ENCODE peak calls at places on chromosomes 16 and 17, in six cellular contexts. Q is HCT116, Z is HepG2, O is NT2/D1, M is GM12878, N is H1. U is an unnamed sample.

GRCh38 chr17:78925234-78925633 is at the start of gene TIMP2:
- DNase-seq in Z (peak), Q (no peak), M (no peak), O (no peak), N (peak), U (peak)

GRCh38 chr16:2585651-2586081 is 47.8 kb downstream of the PDPK1 start:
- DNase-seq in Z (no peak), Q (no peak), O (no peak), M (no peak), N (no peak), U (no peak)

GRCh38 chr17:57588086-57588485 is 157.0 kb downstream of the CCDC182 start:
- DNase-seq in Q (no peak), N (peak), O (peak), Z (no peak), M (no peak), U (no peak)

GRCh38 chr17:74680941-74681340 is 31.8 kb downstream of the CD300LF start:
- DNase-seq in O (no peak), N (no peak), Q (no peak), Z (no peak), M (no peak), U (no peak)

GRCh38 chr17:64538508-64539120 is 31.8 kb downstream of the CEP95 start:
- DNase-seq in Z (no peak), M (no peak), O (no peak), N (no peak), Q (no peak), U (no peak)

GRCh38 chr17:75864448-75864871 is 9.3 kb upstream of the WBP2 start:
- DNase-seq in Q (no peak), O (no peak), M (peak), N (no peak), Z (no peak), U (peak)

GRCh38 chr17:82835766-82836512 is 3.9 kb downstream of the ZNF750 start:
- DNase-seq in Q (no peak), N (no peak), M (no peak), O (no peak), Z (no peak), U (no peak)

GRCh38 chr16:23064642-23065041 is 84.6 kb downstream of the USP31 start:
- DNase-seq in M (peak), N (no peak), Q (no peak), O (no peak), Z (no peak), U (no peak)

GRCh38 chr17:1454541-1454940 is 1.5 kb downstream of the CRK start:
- DNase-seq in N (no peak), M (no peak), Z (no peak), Q (no peak), O (no peak), U (no peak)

DNA sequence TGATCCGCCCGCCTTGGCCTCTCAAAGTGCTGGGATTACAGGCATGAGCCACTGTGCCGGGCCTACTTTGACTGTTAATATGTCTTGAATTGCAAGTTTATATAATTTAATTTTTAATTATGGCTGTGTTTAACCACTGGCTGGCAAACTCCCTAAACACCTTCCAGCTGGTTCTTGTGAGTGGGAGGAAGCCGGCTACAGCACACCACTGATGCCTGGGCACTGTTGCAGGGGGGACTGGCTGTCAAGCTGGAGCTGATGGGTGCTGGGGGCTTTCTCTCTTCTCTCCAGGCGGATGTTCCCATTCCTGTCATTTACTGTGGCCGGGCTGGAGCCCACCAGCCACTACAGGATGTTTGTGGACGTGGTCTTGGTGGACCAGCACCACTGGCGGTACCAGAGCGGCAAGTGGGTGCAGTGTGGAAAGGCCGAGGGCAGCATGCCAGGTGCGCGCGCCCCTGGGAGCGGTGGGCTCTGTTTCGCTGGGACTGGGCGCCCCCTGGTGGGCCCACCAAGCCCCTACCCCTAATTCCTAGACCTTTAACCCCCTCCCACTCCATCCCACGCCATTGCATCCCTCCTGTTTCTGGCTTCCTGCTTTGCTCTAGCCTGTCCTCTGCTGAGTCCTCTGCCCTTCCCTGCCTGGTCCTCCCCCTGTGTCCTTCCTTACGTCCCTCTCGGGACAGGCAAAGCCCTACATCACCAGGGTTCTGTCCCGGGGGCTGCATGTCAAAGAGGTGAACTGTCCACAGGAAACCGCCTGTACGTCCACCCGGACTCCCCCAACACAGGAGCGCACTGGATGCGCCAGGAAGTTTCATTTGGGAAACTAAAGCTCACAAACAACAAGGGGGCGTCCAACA is 9.5 kb downstream of the TBX21 start:
- DNase-seq in N (no peak), O (peak), Q (no peak), M (no peak), Z (peak), U (peak)
- TF ChIP-seq ZNF274 in N (no peak), O (no peak), Q (no peak), M (no peak), Z (no peak), U (no peak)

GRCh38 chr16:77789646-77790370 is 1.4 kb downstream of the VAT1L start:
- DNase-seq in Q (no peak), N (no peak), O (no peak), M (no peak), Z (no peak), U (no peak)

GRCh38 chr16:77787452-77787851 is 912 bp upstream of the VAT1L start:
- DNase-seq in N (no peak), Q (no peak), M (no peak), Z (no peak), O (no peak), U (no peak)

GRCh38 chr16:77789085-77789611 is 784 bp downstream of the VAT1L start:
- DNase-seq in N (no peak), Q (no peak), O (no peak), M (no peak), Z (no peak), U (no peak)

GRCh38 chr16:77786448-77786847 is 1.9 kb upstream of the VAT1L start:
- DNase-seq in M (no peak), O (no peak), Z (no peak), N (no peak), Q (no peak), U (no peak)

GRCh38 chr16:77788196-77789084 is at the start of gene VAT1L:
- DNase-seq in M (no peak), Z (no peak), O (peak), N (peak), Q (no peak), U (no peak)
- TF ChIP-seq ZNF274 in M (no peak), Z (no peak), O (no peak), N (no peak), Q (no peak), U (no peak)

DNA sequence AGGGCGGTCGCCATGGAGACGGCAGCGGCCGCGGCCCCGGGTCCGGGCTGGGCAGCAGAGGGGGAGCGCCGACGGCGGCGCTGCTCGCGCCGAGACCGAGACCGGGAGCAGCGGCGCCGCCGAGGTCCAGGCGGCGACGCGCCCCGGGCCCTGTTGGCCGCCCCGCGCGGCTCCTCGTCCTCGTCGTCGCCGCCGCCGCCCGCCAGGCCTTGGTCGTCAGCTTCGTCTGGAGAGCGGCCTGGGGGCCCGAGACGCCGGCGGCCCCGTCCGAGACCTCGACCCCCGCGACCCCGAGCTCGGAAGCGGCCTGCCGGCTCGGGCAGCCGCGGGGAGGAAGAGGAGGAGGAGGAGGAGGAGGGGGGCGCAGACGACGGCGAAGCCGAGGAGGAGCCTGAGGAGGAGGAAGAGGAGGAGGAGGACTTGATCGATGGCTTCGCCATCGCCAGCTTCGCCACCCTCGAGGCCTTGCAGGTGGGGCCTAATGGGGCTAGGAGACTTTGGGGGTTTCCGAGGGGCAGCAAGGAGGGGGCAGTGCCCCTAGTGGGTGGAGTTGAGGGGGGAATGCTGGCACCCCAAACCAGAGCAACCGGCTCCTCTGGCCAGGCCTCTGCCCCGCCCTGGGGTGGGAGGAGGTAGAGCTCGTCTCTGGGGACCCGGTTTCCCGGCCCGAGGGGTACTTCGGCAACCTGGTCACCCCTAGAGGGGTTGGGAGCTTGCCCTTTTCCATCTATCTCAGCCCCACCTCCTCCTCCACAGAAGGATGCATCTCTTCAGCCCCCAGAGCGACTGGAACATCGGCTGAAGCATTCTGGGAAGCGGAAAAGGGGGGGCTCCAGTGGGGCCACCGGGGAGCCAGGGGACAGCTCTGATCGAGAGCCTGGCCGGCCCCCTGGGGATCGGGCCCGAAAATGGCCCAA is 1.5 kb downstream of the FBRS start:
- DNase-seq in Q (no peak), M (no peak), O (peak), N (no peak), Z (no peak), U (peak)
- TF ChIP-seq ZNF274 in Q (no peak), M (no peak), O (no peak), N (no peak), Z (no peak), U (no peak)

DNA sequence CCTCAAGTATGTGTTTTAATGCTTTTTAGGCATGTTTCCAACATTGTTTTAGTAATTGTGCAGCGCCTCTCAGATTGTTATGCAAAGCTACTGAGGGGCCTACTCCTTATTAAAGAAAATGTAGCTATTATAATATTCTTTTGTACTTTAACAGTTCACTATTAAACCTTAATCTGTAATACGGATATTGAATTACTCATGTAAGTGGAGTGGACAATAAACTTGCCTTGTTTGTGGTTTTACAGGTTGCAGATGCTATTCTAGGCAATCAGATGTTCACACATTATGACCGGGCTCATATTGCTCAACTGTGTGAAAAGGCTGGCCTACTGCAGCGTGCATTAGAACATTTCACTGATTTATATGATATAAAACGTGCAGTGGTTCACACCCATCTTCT is 41.0 kb downstream of the PTRH2 start:
- DNase-seq in N (no peak), O (no peak), Q (no peak), Z (no peak), M (no peak), U (no peak)
- TF ChIP-seq ZNF274 in N (no peak), O (no peak), Q (no peak), Z (no peak), M (no peak), U (no peak)

DNA sequence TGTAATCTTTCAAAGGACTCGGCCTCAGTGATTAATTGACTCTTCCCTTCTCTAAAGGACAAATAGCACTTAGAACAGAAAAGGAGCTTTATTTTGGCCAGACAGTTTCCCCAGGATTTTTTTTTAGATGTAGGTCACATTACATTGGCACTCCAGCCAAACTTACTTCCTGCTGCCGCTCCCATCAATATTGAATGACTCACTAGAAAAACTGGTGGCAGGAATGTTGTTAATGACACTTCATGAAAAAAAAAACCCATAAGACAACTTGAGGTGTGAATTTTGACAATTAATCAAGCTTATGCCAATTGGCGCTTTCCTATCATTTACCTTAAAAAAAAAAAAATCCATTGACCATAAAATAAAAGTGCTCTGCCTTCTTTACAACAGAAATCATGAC is 432.5 kb downstream of the TOX3 start:
- DNase-seq in Z (no peak), O (no peak), N (no peak), Q (no peak), M (no peak), U (no peak)
- TF ChIP-seq ZNF274 in Z (no peak), O (no peak), N (no peak), Q (no peak), M (no peak), U (no peak)

GRCh38 chr16:62137991-62138390 is 101.8 kb upstream of the CDH8 start:
- DNase-seq in O (no peak), Z (no peak), M (no peak), N (no peak), Q (no peak), U (no peak)
- TF ChIP-seq ZNF274 in O (no peak), Z (no peak), M (no peak), N (no peak), Q (no peak), U (no peak)